ENCODE peak calls at places on chromosome 12, in four cellular contexts. I, X, O and A are unnamed samples.

GRCh38 chr12:55051197-55051920 is 31.6 kb downstream of the NEUROD4 start:
- DNase-seq in I (no peak), X (no peak), O (no peak), A (no peak)

GRCh38 chr12:87085286-87085685 is 829.1 kb upstream of the MGAT4C start:
- DNase-seq in I (no peak), X (no peak), O (no peak), A (no peak)

GRCh38 chr12:94289551-94290312 is 141.4 kb downstream of the PLXNC1 start:
- DNase-seq in I (no peak), X (no peak), O (no peak), A (peak)

GRCh38 chr12:86521870-86522269 is 265.7 kb upstream of the MGAT4C start:
- DNase-seq in I (no peak), X (no peak), O (no peak), A (no peak)

GRCh38 chr12:96571101-96571862 is 81.9 kb downstream of the CFAP54 start:
- DNase-seq in I (no peak), X (no peak), O (no peak), A (no peak)

GRCh38 chr12:57165741-57166140 is 18.3 kb upstream of the LRP1-AS start:
- DNase-seq in I (no peak), X (no peak), O (no peak), A (no peak)

GRCh38 chr12:45216297-45216982 is 545 bp downstream of the ANO6 start:
- DNase-seq in I (peak), X (no peak), O (peak), A (peak)

GRCh38 chr12:58841058-58841798 is 79.1 kb downstream of the LRIG3 start:
- DNase-seq in I (no peak), X (no peak), O (no peak), A (peak)

GRCh38 chr12:11705010-11705409 is 55.5 kb downstream of the ETV6 start:
- DNase-seq in I (no peak), X (peak), O (no peak), A (no peak)

GRCh38 chr12:6974180-6974579 is 3.5 kb downstream of the EMG1 start:
- DNase-seq in I (no peak), X (no peak), O (no peak), A (no peak)

GRCh38 chr12:32756476-32757158 is 920 bp upstream of the YARS2 start:
- DNase-seq in I (no peak), X (no peak), O (no peak), A (no peak)

GRCh38 chr12:32399373-32400113 is at the start of gene FGD4:
- DNase-seq in I (peak), X (peak), O (no peak), A (peak)

GRCh38 chr12:12776261-12776660 is 9.2 kb upstream of the APOLD1 start:
- DNase-seq in I (no peak), X (no peak), O (no peak), A (no peak)

GRCh38 chr12:5388581-5389535 is 43.0 kb upstream of the NTF3 start:
- DNase-seq in I (no peak), X (no peak), O (no peak), A (no peak)

GRCh38 chr12:32102234-32102633 is 4.4 kb upstream of the BICD1 start:
- DNase-seq in I (no peak), X (no peak), O (no peak), A (no peak)

GRCh38 chr12:20398720-20399119 is 30.4 kb downstream of the PDE3A start:
- DNase-seq in I (no peak), X (no peak), O (no peak), A (no peak)

GRCh38 chr12:70366581-70367267 is 634 bp downstream of the KCNMB4 start:
- DNase-seq in I (peak), X (no peak), O (peak), A (peak)

GRCh38 chr12:110104188-110104969 is 19.8 kb upstream of the IFT81 start:
- DNase-seq in I (no peak), X (no peak), O (no peak), A (no peak)

GRCh38 chr12:103373088-103373523 is 122.7 kb downstream of the C12orf42 start:
- DNase-seq in I (no peak), X (no peak), O (no peak), A (no peak)

GRCh38 chr12:64669270-64669842 is 59.1 kb downstream of the RASSF3 start:
- DNase-seq in I (no peak), X (no peak), O (no peak), A (peak)

GRCh38 chr12:131049002-131049401 is 95.3 kb downstream of the ADGRD1 start:
- DNase-seq in I (no peak), X (no peak), O (no peak), A (no peak)

GRCh38 chr12:57027805-57028153 is 11.4 kb upstream of the TAC3 start:
- DNase-seq in I (no peak), X (no peak), O (no peak), A (no peak)

GRCh38 chr12:31011336-31011735 is 62.3 kb upstream of the DDX11 start:
- DNase-seq in I (no peak), X (no peak), O (no peak), A (no peak)